ENCODE peak calls at places on chromosomes 13 and 19, in four cellular contexts. One of them, this sample, is unnamed.

GRCh38 chr19:24062222-24062621 is 24.8 kb upstream of the ZNF254 start:
- DNase-seq in naive thymus-derived CD8-positive, alpha-beta T cell: no peak
- DNase-seq in Kasumi-1: no peak
- DNase-seq in hippocampal formation: no peak
- DNase-seq in this sample: no peak

GRCh38 chr13:62875118-62875640 is 1459.5 kb upstream of the PCDH20 start:
- DNase-seq in hippocampal formation: no peak
- DNase-seq in naive thymus-derived CD8-positive, alpha-beta T cell: no peak
- DNase-seq in Kasumi-1: no peak
- DNase-seq in this sample: no peak

GRCh38 chr19:7806876-7807275 is 23.1 kb upstream of the EVI5L start:
- DNase-seq in naive thymus-derived CD8-positive, alpha-beta T cell: no peak
- DNase-seq in Kasumi-1: no peak
- DNase-seq in hippocampal formation: no peak
- DNase-seq in this sample: no peak

GRCh38 chr13:50230365-50230978 is 215.2 kb downstream of the KCNRG start:
- DNase-seq in naive thymus-derived CD8-positive, alpha-beta T cell: no peak
- DNase-seq in hippocampal formation: no peak
- DNase-seq in Kasumi-1: peak
- DNase-seq in this sample: no peak

GRCh38 chr13:51557875-51558604 is 26.2 kb upstream of the WDFY2 start:
- DNase-seq in naive thymus-derived CD8-positive, alpha-beta T cell: no peak
- DNase-seq in hippocampal formation: no peak
- DNase-seq in Kasumi-1: no peak
- DNase-seq in this sample: no peak

GRCh38 chr19:46967578-46968018 is 52.0 kb upstream of the NPAS1 start:
- DNase-seq in hippocampal formation: no peak
- DNase-seq in naive thymus-derived CD8-positive, alpha-beta T cell: no peak
- DNase-seq in Kasumi-1: no peak
- DNase-seq in this sample: no peak

GRCh38 chr13:92103673-92104296 is 705.4 kb downstream of the GPC5 start:
- DNase-seq in naive thymus-derived CD8-positive, alpha-beta T cell: no peak
- DNase-seq in hippocampal formation: no peak
- DNase-seq in Kasumi-1: no peak
- DNase-seq in this sample: no peak

GRCh38 chr13:76329004-76329403 is 557.2 kb downstream of the KCTD12 start:
- DNase-seq in Kasumi-1: peak
- DNase-seq in hippocampal formation: no peak
- DNase-seq in naive thymus-derived CD8-positive, alpha-beta T cell: no peak
- DNase-seq in this sample: no peak

GRCh38 chr13:28316841-28317240 is 178.1 kb downstream of the FLT1 start:
- DNase-seq in Kasumi-1: peak
- DNase-seq in naive thymus-derived CD8-positive, alpha-beta T cell: no peak
- DNase-seq in hippocampal formation: no peak
- DNase-seq in this sample: no peak

GRCh38 chr13:39051157-39051556 is 12.9 kb downstream of the NHLRC3 start:
- DNase-seq in naive thymus-derived CD8-positive, alpha-beta T cell: no peak
- DNase-seq in Kasumi-1: peak
- DNase-seq in hippocampal formation: peak
- DNase-seq in this sample: no peak

GRCh38 chr19:32253683-32254020 is 91.8 kb upstream of the ZNF507 start:
- DNase-seq in Kasumi-1: no peak
- DNase-seq in naive thymus-derived CD8-positive, alpha-beta T cell: no peak
- DNase-seq in hippocampal formation: no peak
- DNase-seq in this sample: no peak

GRCh38 chr19:7468840-7469239 is 20.0 kb downstream of the PEX11G start:
- DNase-seq in hippocampal formation: no peak
- DNase-seq in naive thymus-derived CD8-positive, alpha-beta T cell: no peak
- DNase-seq in Kasumi-1: no peak
- DNase-seq in this sample: no peak

GRCh38 chr19:49613374-49613773 is 22.4 kb downstream of the PRR12 start:
- DNase-seq in Kasumi-1: no peak
- DNase-seq in naive thymus-derived CD8-positive, alpha-beta T cell: no peak
- DNase-seq in hippocampal formation: no peak
- DNase-seq in this sample: no peak

GRCh38 chr19:39341122-39341719 is 1.0 kb upstream of the SAMD4B start:
- DNase-seq in Kasumi-1: peak
- DNase-seq in hippocampal formation: no peak
- DNase-seq in naive thymus-derived CD8-positive, alpha-beta T cell: peak
- DNase-seq in this sample: no peak

GRCh38 chr19:3479819-3480215 is 508 bp downstream of the SMIM24 start:
- DNase-seq in hippocampal formation: no peak
- DNase-seq in Kasumi-1: no peak
- DNase-seq in naive thymus-derived CD8-positive, alpha-beta T cell: peak
- DNase-seq in this sample: no peak